ENCODE peak calls at places on chromosomes 6 and 20, in six cellular contexts. One of them, this sample, is unnamed. For H3K4me1, the result is how much of the 10 kb centered on the place peaks cover.

GRCh38 chr6:3259491-3259958 is 778 bp downstream of the PSMG4 start:
- DNase-seq in cardiac muscle cell: peak
- DNase-seq in Panc1: no peak
- DNase-seq in spleen: peak
- DNase-seq in GM23248: peak
- DNase-seq in astrocyte: peak
- DNase-seq in this sample: peak

GRCh38 chr6:39335780-39336541 is 13.5 kb upstream of the KCNK16 start:
- DNase-seq in cardiac muscle cell: no peak
- DNase-seq in Panc1: no peak
- DNase-seq in spleen: no peak
- DNase-seq in GM23248: no peak
- DNase-seq in astrocyte: no peak
- DNase-seq in this sample: peak

GRCh38 chr6:129184808-129185366 is 301.9 kb downstream of the LAMA2 start:
- DNase-seq in cardiac muscle cell: no peak
- DNase-seq in Panc1: no peak
- DNase-seq in spleen: no peak
- DNase-seq in GM23248: peak
- DNase-seq in astrocyte: peak
- DNase-seq in this sample: no peak

GRCh38 chr20:8127553-8128255 is 4.4 kb upstream of the PLCB1 start:
- DNase-seq in cardiac muscle cell: no peak
- DNase-seq in Panc1: no peak
- DNase-seq in spleen: no peak
- DNase-seq in GM23248: no peak
- DNase-seq in astrocyte: peak
- DNase-seq in this sample: no peak

GRCh38 chr6:53869964-53870363 is 75.2 kb downstream of the LRRC1 start:
- DNase-seq in cardiac muscle cell: no peak
- DNase-seq in Panc1: no peak
- DNase-seq in spleen: no peak
- DNase-seq in GM23248: no peak
- DNase-seq in astrocyte: no peak
- DNase-seq in this sample: no peak

GRCh38 chr6:21348462-21349195 is 244.9 kb upstream of the SOX4 start:
- DNase-seq in cardiac muscle cell: peak
- DNase-seq in Panc1: peak
- DNase-seq in spleen: no peak
- DNase-seq in GM23248: peak
- DNase-seq in astrocyte: peak
- DNase-seq in this sample: no peak

GRCh38 chr20:62367136-62367482 is at the start of gene LAMA5:
- DNase-seq in cardiac muscle cell: peak
- DNase-seq in Panc1: no peak
- DNase-seq in spleen: no peak
- DNase-seq in GM23248: peak
- DNase-seq in astrocyte: no peak
- DNase-seq in this sample: peak

GRCh38 chr20:41865938-41866337 is 247.8 kb upstream of the CHD6 start:
- DNase-seq in cardiac muscle cell: no peak
- DNase-seq in Panc1: no peak
- DNase-seq in spleen: no peak
- DNase-seq in GM23248: no peak
- DNase-seq in astrocyte: no peak
- DNase-seq in this sample: no peak

GRCh38 chr6:13368079-13368478 is 39.7 kb upstream of the TBC1D7 start:
- DNase-seq in cardiac muscle cell: no peak
- DNase-seq in Panc1: no peak
- DNase-seq in spleen: no peak
- DNase-seq in GM23248: no peak
- DNase-seq in astrocyte: no peak
- DNase-seq in this sample: no peak

GRCh38 chr20:48324744-48325143 is 503.1 kb downstream of the PREX1 start:
- DNase-seq in cardiac muscle cell: no peak
- DNase-seq in Panc1: no peak
- DNase-seq in spleen: no peak
- DNase-seq in GM23248: no peak
- DNase-seq in astrocyte: no peak
- DNase-seq in this sample: no peak

GRCh38 chr6:36815962-36816735 is 23.1 kb downstream of the CPNE5 start:
- DNase-seq in cardiac muscle cell: no peak
- DNase-seq in Panc1: no peak
- DNase-seq in spleen: no peak
- DNase-seq in GM23248: no peak
- DNase-seq in astrocyte: no peak
- DNase-seq in this sample: no peak

GRCh38 chr6:87436435-87436834 is 28.7 kb downstream of the CFAP206 start:
- DNase-seq in cardiac muscle cell: peak
- DNase-seq in Panc1: no peak
- DNase-seq in spleen: no peak
- DNase-seq in GM23248: peak
- DNase-seq in astrocyte: peak
- DNase-seq in this sample: no peak

GRCh38 chr6:43090557-43090952 is 14.4 kb downstream of the PTK7 start:
- DNase-seq in cardiac muscle cell: no peak
- DNase-seq in Panc1: no peak
- DNase-seq in spleen: peak
- DNase-seq in GM23248: no peak
- DNase-seq in astrocyte: no peak
- DNase-seq in this sample: no peak

GRCh38 chr6:133609404-133610270 is 279.3 kb upstream of the TCF21 start:
- DNase-seq in cardiac muscle cell: no peak
- DNase-seq in Panc1: peak
- DNase-seq in spleen: no peak
- DNase-seq in GM23248: peak
- DNase-seq in astrocyte: peak
- DNase-seq in this sample: no peak

GRCh38 chr20:2907519-2907918 is 34.2 kb downstream of the PTPRA start:
- DNase-seq in cardiac muscle cell: no peak
- DNase-seq in Panc1: no peak
- DNase-seq in spleen: no peak
- DNase-seq in GM23248: no peak
- DNase-seq in astrocyte: peak
- DNase-seq in this sample: no peak

GRCh38 chr20:2900845-2901592 is 27.7 kb downstream of the PTPRA start:
- DNase-seq in cardiac muscle cell: peak
- DNase-seq in Panc1: no peak
- DNase-seq in spleen: no peak
- DNase-seq in GM23248: no peak
- DNase-seq in astrocyte: no peak
- DNase-seq in this sample: no peak

GRCh38 chr20:2899243-2899642 is 26.0 kb downstream of the PTPRA start:
- DNase-seq in cardiac muscle cell: no peak
- DNase-seq in Panc1: no peak
- DNase-seq in spleen: no peak
- DNase-seq in GM23248: no peak
- DNase-seq in astrocyte: no peak
- DNase-seq in this sample: no peak

GRCh38 chr20:2902818-2903217 is 29.5 kb downstream of the PTPRA start:
- DNase-seq in cardiac muscle cell: no peak
- DNase-seq in Panc1: no peak
- DNase-seq in spleen: no peak
- DNase-seq in GM23248: no peak
- DNase-seq in astrocyte: no peak
- DNase-seq in this sample: no peak
- H3K4me1 ChIP-seq in cardiac muscle cell: under half
- H3K4me1 ChIP-seq in Panc1: under half
- H3K4me1 ChIP-seq in spleen: under half
- H3K4me1 ChIP-seq in GM23248: under half
- H3K4me1 ChIP-seq in astrocyte: under half
- H3K4me1 ChIP-seq in this sample: under half

GRCh38 chr6:52098649-52099184 is 11.3 kb upstream of the PKHD1 start:
- DNase-seq in cardiac muscle cell: no peak
- DNase-seq in Panc1: no peak
- DNase-seq in spleen: no peak
- DNase-seq in GM23248: peak
- DNase-seq in astrocyte: no peak
- DNase-seq in this sample: no peak

GRCh38 chr6:52104979-52105378 is 17.6 kb upstream of the PKHD1 start:
- DNase-seq in cardiac muscle cell: no peak
- DNase-seq in Panc1: no peak
- DNase-seq in spleen: no peak
- DNase-seq in GM23248: no peak
- DNase-seq in astrocyte: no peak
- DNase-seq in this sample: no peak

GRCh38 chr6:52106994-52107393 is 19.6 kb upstream of the PKHD1 start:
- DNase-seq in cardiac muscle cell: no peak
- DNase-seq in Panc1: no peak
- DNase-seq in spleen: no peak
- DNase-seq in GM23248: no peak
- DNase-seq in astrocyte: no peak
- DNase-seq in this sample: no peak

GRCh38 chr6:52103661-52104060 is 16.2 kb upstream of the PKHD1 start:
- DNase-seq in cardiac muscle cell: no peak
- DNase-seq in Panc1: no peak
- DNase-seq in spleen: no peak
- DNase-seq in GM23248: no peak
- DNase-seq in astrocyte: no peak
- DNase-seq in this sample: no peak

GRCh38 chr6:52102330-52102932 is 15.0 kb upstream of the PKHD1 start:
- DNase-seq in cardiac muscle cell: no peak
- DNase-seq in Panc1: no peak
- DNase-seq in spleen: no peak
- DNase-seq in GM23248: no peak
- DNase-seq in astrocyte: no peak
- DNase-seq in this sample: no peak
- H3K27ac ChIP-seq in cardiac muscle cell: no peak
- H3K27ac ChIP-seq in Panc1: no peak
- H3K27ac ChIP-seq in spleen: no peak
- H3K27ac ChIP-seq in GM23248: no peak
- H3K27ac ChIP-seq in astrocyte: no peak
- H3K27ac ChIP-seq in this sample: no peak

DNA sequence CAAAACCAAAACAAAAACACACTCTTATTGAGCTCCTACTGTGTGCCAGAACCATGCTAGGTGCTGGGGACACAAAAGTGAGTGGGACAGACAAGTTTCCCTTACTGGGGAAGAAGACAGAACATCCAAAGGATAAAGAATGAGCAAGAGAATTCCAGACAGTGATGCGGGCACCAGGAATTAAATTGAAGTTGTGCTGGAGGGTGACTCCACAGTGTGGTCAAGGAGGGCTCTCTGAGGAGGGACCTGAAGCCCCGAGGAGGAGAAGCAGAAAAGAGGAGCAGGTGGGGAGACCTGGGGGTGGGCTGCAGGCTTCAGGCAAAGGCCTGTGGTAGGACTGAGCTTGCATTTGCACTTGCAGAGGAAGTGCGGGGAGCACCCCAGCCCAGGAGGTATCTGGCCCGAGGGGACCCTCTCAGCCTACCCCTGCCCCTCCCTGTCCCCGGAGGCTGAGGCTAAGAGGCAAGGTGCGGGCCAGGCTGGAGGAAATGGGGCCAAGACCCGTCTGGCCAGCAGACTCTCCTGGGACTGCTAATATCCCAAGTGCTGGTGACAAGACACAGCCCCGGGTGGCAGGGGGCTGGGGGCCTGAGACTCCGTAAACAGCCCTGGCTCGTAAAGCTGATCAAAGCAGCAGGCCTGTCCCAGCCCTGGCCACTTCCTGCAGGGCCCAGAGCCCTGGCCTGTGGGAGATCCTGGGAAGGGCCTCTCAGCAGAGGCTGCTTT is 57.1 kb downstream of the SNAI1 start:
- DNase-seq in cardiac muscle cell: peak
- DNase-seq in Panc1: no peak
- DNase-seq in spleen: no peak
- DNase-seq in GM23248: no peak
- DNase-seq in astrocyte: no peak
- DNase-seq in this sample: no peak
- H3K4me3 ChIP-seq in cardiac muscle cell: no peak
- H3K4me3 ChIP-seq in Panc1: no peak
- H3K4me3 ChIP-seq in spleen: no peak
- H3K4me3 ChIP-seq in GM23248: no peak
- H3K4me3 ChIP-seq in astrocyte: no peak
- H3K4me3 ChIP-seq in this sample: no peak

GRCh38 chr6:84410377-84410776 is 182.9 kb upstream of the CEP162 start:
- DNase-seq in cardiac muscle cell: no peak
- DNase-seq in Panc1: no peak
- DNase-seq in spleen: no peak
- DNase-seq in GM23248: no peak
- DNase-seq in astrocyte: no peak
- DNase-seq in this sample: no peak

GRCh38 chr6:84409911-84410310 is 182.5 kb upstream of the CEP162 start:
- DNase-seq in cardiac muscle cell: no peak
- DNase-seq in Panc1: no peak
- DNase-seq in spleen: no peak
- DNase-seq in GM23248: no peak
- DNase-seq in astrocyte: no peak
- DNase-seq in this sample: no peak

GRCh38 chr6:84403545-84403944 is 176.1 kb upstream of the CEP162 start:
- DNase-seq in cardiac muscle cell: no peak
- DNase-seq in Panc1: no peak
- DNase-seq in spleen: no peak
- DNase-seq in GM23248: no peak
- DNase-seq in astrocyte: no peak
- DNase-seq in this sample: no peak

GRCh38 chr6:84411060-84411629 is 183.7 kb upstream of the CEP162 start:
- DNase-seq in cardiac muscle cell: no peak
- DNase-seq in Panc1: no peak
- DNase-seq in spleen: no peak
- DNase-seq in GM23248: peak
- DNase-seq in astrocyte: peak
- DNase-seq in this sample: no peak

DNA sequence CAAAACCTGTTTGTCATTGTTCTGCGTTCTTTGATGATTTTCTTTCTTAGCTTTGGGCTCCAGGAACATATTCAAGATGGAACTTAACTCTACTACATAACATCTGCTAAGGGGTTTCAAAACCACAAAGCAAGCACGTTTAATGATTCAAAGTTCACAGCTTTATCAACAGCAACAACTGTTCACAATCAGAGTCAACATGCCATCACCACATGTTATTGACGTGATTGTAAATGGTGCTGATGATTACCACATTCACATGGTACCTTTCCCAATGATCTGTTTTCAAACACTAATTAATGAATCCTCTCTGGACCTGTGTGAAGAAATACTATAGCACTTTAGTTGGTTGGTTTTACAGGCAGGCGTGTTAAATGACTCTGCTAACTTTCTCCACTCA is 180.6 kb upstream of the CEP162 start:
- DNase-seq in cardiac muscle cell: no peak
- DNase-seq in Panc1: no peak
- DNase-seq in spleen: no peak
- DNase-seq in GM23248: no peak
- DNase-seq in astrocyte: no peak
- DNase-seq in this sample: no peak
- H3K4me1 ChIP-seq in cardiac muscle cell: under half
- H3K4me1 ChIP-seq in Panc1: under half
- H3K4me1 ChIP-seq in spleen: under half
- H3K4me1 ChIP-seq in GM23248: under half
- H3K4me1 ChIP-seq in astrocyte: under half
- H3K4me1 ChIP-seq in this sample: under half